ENCODE peak calls at places on chromosomes 5 and 9, in seven cellular contexts. Q, C, N, M, V, P and K are unnamed samples.

GRCh38 chr9:6632516-6633328 is 12.8 kb downstream of the GLDC start:
- DNase-seq in Q (no peak), C (no peak), N (peak; percentile 64), M (no peak), V (no peak), P (no peak), K (peak; percentile 59)

GRCh38 chr5:92616085-92616484 is 964.9 kb downstream of the NR2F1-AS1 start:
- DNase-seq in Q (no peak), C (no peak), N (no peak), M (no peak), V (no peak), P (no peak), K (peak; percentile 76)

GRCh38 chr5:25091917-25092316 is 447.1 kb upstream of the CDH10 start:
- DNase-seq in Q (no peak), C (no peak), N (no peak), M (no peak), V (no peak), P (no peak), K (no peak)

GRCh38 chr9:20570756-20571155 is 51.5 kb downstream of the MLLT3 start:
- DNase-seq in Q (peak; percentile 87), C (no peak), N (no peak), M (no peak), V (no peak), P (peak; percentile 78), K (no peak)

GRCh38 chr5:137858223-137858916 is 9.3 kb upstream of the MYOT start:
- DNase-seq in Q (peak; percentile 7), C (no peak), N (no peak), M (no peak), V (no peak), P (peak; percentile 20), K (no peak)

GRCh38 chr5:80255425-80255751 is 460 bp downstream of the SERINC5 start:
- DNase-seq in Q (peak; percentile 50), C (no peak), N (no peak), M (peak; percentile 40), V (peak; percentile 49), P (peak; percentile 74), K (peak; percentile 63)

GRCh38 chr5:67817652-67818051 is 397.9 kb upstream of the PIK3R1 start:
- DNase-seq in Q (no peak), C (no peak), N (peak; percentile 46), M (no peak), V (no peak), P (no peak), K (no peak)

GRCh38 chr5:80026841-80027240 is 8.3 kb upstream of the THBS4 start:
- DNase-seq in Q (no peak), C (no peak), N (no peak), M (no peak), V (no peak), P (no peak), K (no peak)

DNA sequence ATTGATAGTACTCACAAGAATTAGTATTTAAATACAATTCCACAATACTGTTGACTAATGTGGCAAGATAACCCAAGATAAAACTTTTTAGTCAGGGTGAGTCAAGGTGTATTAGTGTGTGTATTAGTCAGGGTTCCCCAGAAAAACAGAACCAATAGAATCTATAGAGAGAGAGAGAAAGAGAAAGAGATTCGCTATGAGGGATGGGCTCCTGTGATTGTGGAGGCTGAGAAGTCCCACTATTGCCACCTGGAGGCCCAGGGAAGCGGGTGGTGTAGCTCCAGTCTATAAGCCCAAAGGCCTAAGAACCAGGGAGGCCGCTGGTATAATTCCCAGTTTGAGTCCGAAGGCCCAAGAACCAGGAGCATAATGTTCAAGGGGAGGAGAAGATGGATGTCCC is 10.0 kb upstream of the SHISAL2B start:
- DNase-seq in Q (no peak), C (no peak), N (peak; percentile 56), M (no peak), V (no peak), P (peak; percentile 3), K (peak; percentile 83)
- H4K8ac ChIP-seq in Q (no peak overlapping the region), C (no peak overlapping the region), N (no peak overlapping the region), M (no peak overlapping the region), V (no peak overlapping the region), P (no peak overlapping the region), K (no peak overlapping the region)

GRCh38 chr5:94125107-94125506 is 383.7 kb upstream of the POU5F2 start:
- DNase-seq in Q (no peak), C (no peak), N (no peak), M (no peak), V (no peak), P (no peak), K (no peak)

GRCh38 chr5:94130077-94130476 is 388.7 kb upstream of the POU5F2 start:
- DNase-seq in Q (no peak), C (no peak), N (no peak), M (no peak), V (no peak), P (peak; percentile 17), K (no peak)
- H2BK120ac ChIP-seq in Q (no peak overlapping the region), C (no peak overlapping the region), N (no peak overlapping the region), M (no peak overlapping the region), V (no peak overlapping the region), P (no peak overlapping the region), K (no peak overlapping the region)

DNA sequence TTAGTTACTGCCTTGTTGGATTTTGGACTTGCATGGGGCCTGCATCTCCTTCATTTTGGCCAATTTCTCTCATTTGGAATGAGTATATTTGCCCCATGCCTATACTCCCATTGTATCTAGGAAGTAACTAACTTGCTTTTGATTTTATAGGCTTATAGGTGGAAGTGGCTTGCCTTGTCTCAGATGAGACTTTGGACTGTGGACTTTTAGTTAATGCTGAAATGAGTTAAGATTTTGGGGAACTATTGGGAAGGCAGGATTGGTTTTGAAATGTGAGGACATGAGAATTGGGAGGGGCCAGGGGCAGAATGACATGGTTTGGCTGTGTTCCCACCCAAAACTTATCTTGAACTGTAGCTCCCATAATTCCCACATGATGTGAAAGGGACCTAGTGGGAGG is 42.5 kb upstream of the SMARCA2 start:
- DNase-seq in Q (no peak), C (no peak), N (no peak), M (no peak), V (no peak), P (no peak), K (no peak)
- H4K8ac ChIP-seq in Q (no peak overlapping the region), C (no peak overlapping the region), N (no peak overlapping the region), M (no peak overlapping the region), V (no peak overlapping the region), P (no peak overlapping the region), K (no peak overlapping the region)

GRCh38 chr5:14250094-14250777 is 107.1 kb downstream of the TRIO start:
- DNase-seq in Q (peak; percentile 86), C (no peak), N (no peak), M (peak; percentile 89), V (peak; percentile 46), P (peak; percentile 52), K (peak; percentile 88)
- H2BK120ac ChIP-seq in Q (peak overlapping the region; percentile 3), C (no peak overlapping the region), N (no peak overlapping the region), M (no peak overlapping the region), V (no peak overlapping the region), P (no peak overlapping the region), K (no peak overlapping the region)

GRCh38 chr5:8413975-8414374 is 545.0 kb downstream of the MTRR start:
- DNase-seq in Q (no peak), C (no peak), N (no peak), M (no peak), V (no peak), P (no peak), K (no peak)
- H4K8ac ChIP-seq in Q (no peak overlapping the region), C (peak overlapping the region; percentile 57), N (no peak overlapping the region), M (no peak overlapping the region), V (no peak overlapping the region), P (no peak overlapping the region), K (no peak overlapping the region)

GRCh38 chr5:124906339-124907097 is 160.1 kb upstream of the ZNF608 start:
- DNase-seq in Q (peak; percentile 79), C (no peak), N (no peak), M (no peak), V (no peak), P (peak; percentile 90), K (peak; percentile 53)
- H2BK120ac ChIP-seq in Q (no peak overlapping the region), C (no peak overlapping the region), N (no peak overlapping the region), M (no peak overlapping the region), V (no peak overlapping the region), P (no peak overlapping the region), K (no peak overlapping the region)